ENCODE peak calls at places on chromosomes 3 and 15, in ten cellular contexts. P is activated T-helper 1 cell treated with Interleukin-2 at 50 U/mL for 16 hours; U is breast epithelium; Y is HL-60; Z is T follicular helper cell; S is memory B cell; A is CD4-positive, alpha-beta memory T cell; Q is B cell; C is natural killer cell treated with Interleukin-12 subunit alpha and Interleukin-12 subunit beta and Interleukin-15 and Interleukin-18, amount 100 ng/mL, for 72 hours; K is GM13977. X is an unnamed sample.

GRCh38 chr3:197521277-197522182 is 34.2 kb downstream of the BDH1 start:
- DNase-seq in Z (no peak), C (no peak), A (no peak), U (no peak), Q (no peak), S (no peak), P (no peak), Y (no peak), K (no peak), X (no peak)

GRCh38 chr3:99865321-99865720 is 47.7 kb downstream of the CMSS1 start:
- DNase-seq in U (no peak), K (no peak), C (no peak), P (no peak), Z (no peak), Q (no peak), A (no peak), S (no peak), Y (no peak), X (no peak)

GRCh38 chr3:98680723-98681122 is 82.4 kb upstream of the ST3GAL6 start:
- DNase-seq in Q (no peak), U (no peak), K (no peak), A (no peak), Z (no peak), Y (no peak), C (no peak), S (no peak), P (no peak), X (no peak)

GRCh38 chr3:52844290-52844985 is 9.6 kb upstream of the MUSTN1 start:
- DNase-seq in P (no peak), Q (no peak), S (no peak), K (no peak), Y (peak), A (no peak), C (no peak), Z (no peak), U (no peak), X (no peak)

GRCh38 chr15:88465633-88466219 is 1.5 kb downstream of the MRPL46 start:
- DNase-seq in Y (peak), S (no peak), A (no peak), C (no peak), Q (no peak), P (no peak), U (no peak), K (no peak), Z (no peak), X (no peak)

GRCh38 chr3:155270063-155270462 is 23.4 kb downstream of the STRIT1 start:
- DNase-seq in S (no peak), A (no peak), Z (no peak), U (no peak), Q (no peak), C (no peak), K (no peak), Y (no peak), P (no peak), X (no peak)

GRCh38 chr3:51389423-51390183 is 1.5 kb upstream of the RBM15B start:
- DNase-seq in A (peak), S (peak), K (peak), Y (peak), P (peak), U (no peak), Z (peak), C (no peak), Q (peak), X (peak)

GRCh38 chr3:151933224-151933858 is 59.9 kb downstream of the SUCNR1 start:
- DNase-seq in Y (no peak), P (no peak), S (no peak), Q (no peak), A (no peak), U (no peak), Z (no peak), K (no peak), C (no peak), X (no peak)

GRCh38 chr15:74573987-74574386 is 33.0 kb downstream of the ARID3B start:
- DNase-seq in Q (no peak), Z (no peak), S (no peak), A (no peak), Y (no peak), U (no peak), C (no peak), P (no peak), K (no peak), X (no peak)

X was measured in ELF-1.